ENCODE peak calls at places on chromosomes 16 and 17, in nine cellular contexts. A is adrenal gland, B is testis, F is stomach, K is transverse colon, S is prostate gland, X is A549, G is heart left ventricle, V is HepG2. O is an unnamed sample.
A peak's percentile ranks its signal among the peaks of the same experiment; 100 is the strongest.

GRCh38 chr17:4003131-4003500 is 38.9 kb upstream of the ATP2A3 start:
- DNase-seq in A (no peak), F (no peak), K (no peak), V (no peak), X (no peak), S (no peak), B (no peak), G (no peak), O (no peak)

GRCh38 chr16:81808933-81809480 is 29.9 kb downstream of the PLCG2 start:
- DNase-seq in G (no peak), F (no peak), S (no peak), B (no peak), V (peak; percentile 44), X (no peak), K (peak; percentile 70), A (no peak), O (peak; percentile 58)

GRCh38 chr17:82356845-82357355 is 2.1 kb upstream of the TEX19 start:
- DNase-seq in F (no peak), A (no peak), B (no peak), S (no peak), X (no peak), V (no peak), K (peak; percentile 67), G (no peak), O (no peak)

GRCh38 chr16:60564588-60564987 is 1471.7 kb downstream of the CDH8 start:
- DNase-seq in B (no peak), K (no peak), S (no peak), F (no peak), V (no peak), G (no peak), A (no peak), X (no peak), O (no peak)

GRCh38 chr16:63982156-63982555 is 1139.7 kb downstream of the CDH11 start:
- DNase-seq in S (no peak), V (no peak), A (no peak), X (no peak), F (no peak), G (no peak), K (no peak), B (no peak), O (no peak)

GRCh38 chr16:57762365-57763289 is 27.1 kb downstream of the KATNB1 start:
- DNase-seq in K (no peak), F (no peak), S (no peak), V (no peak), B (no peak), G (peak; percentile 61), X (no peak), A (no peak), O (no peak)

GRCh38 chr17:44820631-44821196 is 9.4 kb downstream of the GJC1 start:
- DNase-seq in F (no peak), K (no peak), G (no peak), X (peak; percentile 67), V (peak; percentile 36), B (no peak), A (no peak), S (no peak), O (peak; percentile 33)

GRCh38 chr17:69503711-69504110 is 89.2 kb downstream of the MAP2K6 start:
- DNase-seq in V (no peak), X (no peak), G (no peak), S (no peak), B (no peak), K (no peak), F (no peak), A (no peak), O (no peak)

GRCh38 chr16:29894352-29894751 is 5.0 kb downstream of the SEZ6L2 start:
- DNase-seq in B (no peak), K (no peak), A (no peak), X (no peak), F (no peak), S (no peak), G (no peak), V (no peak), O (no peak)

GRCh38 chr16:59566446-59566845 is 832.3 kb upstream of the GOT2 start:
- DNase-seq in S (no peak), V (no peak), B (no peak), X (no peak), K (no peak), F (no peak), G (no peak), A (no peak), O (no peak)

GRCh38 chr17:75102385-75102821 is 7.4 kb upstream of the ARMC7 start:
- DNase-seq in X (no peak), S (no peak), G (no peak), A (no peak), B (no peak), K (no peak), V (no peak), F (no peak), O (peak; percentile 59)

GRCh38 chr16:84143784-84144199 is 1.2 kb downstream of the HSDL1 start:
- DNase-seq in K (no peak), A (peak; percentile 40), B (no peak), G (no peak), X (no peak), F (no peak), V (no peak), S (no peak), O (peak; percentile 12)

GRCh38 chr17:77332034-77332971 is 191.5 kb downstream of the SEC14L1 start:
- DNase-seq in X (no peak), S (no peak), G (no peak), A (no peak), B (peak; percentile 14), V (no peak), K (peak; percentile 26), F (peak; percentile 32), O (no peak)

GRCh38 chr16:84928679-84929420 is 82.5 kb downstream of the ZDHHC7 start:
- DNase-seq in X (no peak), K (peak; percentile 58), S (no peak), F (peak; percentile 70), G (peak; percentile 83), A (peak; percentile 92), B (peak; percentile 87), V (no peak), O (no peak)

GRCh38 chr16:88810166-88810867 is 1.4 kb downstream of the APRT start:
- DNase-seq in S (no peak), F (no peak), V (no peak), B (no peak), G (no peak), A (no peak), X (no peak), K (no peak), O (peak; percentile 91)
- TF ChIP-seq POLR2A in S (no peak), F (no peak), V (no peak), B (no peak), G (no peak), A (no peak), X (no peak), K (no peak), O (peak; percentile 19)

GRCh38 chr16:21646091-21646490 is 6.3 kb downstream of the IGSF6 start:
- DNase-seq in B (no peak), G (no peak), K (no peak), F (no peak), A (peak; percentile 53), S (no peak), V (no peak), X (no peak), O (no peak)

GRCh38 chr16:21643787-21644186 is 8.6 kb downstream of the IGSF6 start:
- DNase-seq in F (no peak), V (no peak), S (no peak), K (no peak), A (no peak), B (no peak), X (no peak), G (no peak), O (no peak)

GRCh38 chr16:21644674-21645073 is 7.7 kb downstream of the IGSF6 start:
- DNase-seq in G (no peak), B (no peak), S (no peak), A (no peak), X (no peak), V (no peak), K (no peak), F (no peak), O (no peak)

GRCh38 chr16:21646721-21647561 is 5.5 kb downstream of the IGSF6 start:
- DNase-seq in K (peak; percentile 62), G (no peak), A (no peak), B (no peak), S (no peak), V (no peak), X (no peak), F (peak; percentile 35), O (no peak)

DNA sequence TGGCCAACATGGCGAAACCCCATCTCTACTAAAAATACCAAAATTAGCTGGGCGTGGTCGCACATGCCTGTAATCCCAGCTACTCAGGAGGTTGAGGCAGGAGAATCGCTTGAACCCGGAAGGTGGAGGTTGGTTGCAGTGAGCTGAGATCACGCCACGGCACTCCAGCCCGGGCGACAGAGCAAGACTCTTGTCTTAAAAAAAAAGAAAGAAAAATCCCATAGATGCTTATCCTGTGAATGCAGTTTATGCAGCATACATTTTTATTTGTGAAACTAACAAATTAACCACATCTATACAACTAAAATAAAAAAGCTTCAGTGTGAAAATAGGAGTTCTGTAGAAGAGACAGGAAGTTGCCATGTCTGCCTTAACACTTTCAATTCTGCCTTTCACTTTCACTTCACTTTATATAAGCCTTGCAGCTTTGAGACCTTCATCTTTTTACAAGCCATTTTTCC is 7.1 kb downstream of the IGSF6 start:
- DNase-seq in G (no peak), V (no peak), A (no peak), X (no peak), K (no peak), F (no peak), B (no peak), S (no peak), O (peak; percentile 61)
- H3K4me3 ChIP-seq in G (peak overlapping the region; percentile 43), V (no peak overlapping the region), A (no peak overlapping the region), X (no peak overlapping the region), K (peak overlapping the region; percentile 11), F (peak overlapping the region; percentile 28), B (no peak overlapping the region), S (no peak overlapping the region), O (peak overlapping the region; percentile 54)

GRCh38 chr16:87674405-87674804 is 72.1 kb downstream of the JPH3 start:
- DNase-seq in S (no peak), F (no peak), G (no peak), A (no peak), B (no peak), V (no peak), X (no peak), K (no peak), O (no peak)
- TF ChIP-seq POLR2A in S (no peak), F (no peak), G (no peak), A (no peak), B (no peak), V (no peak), X (no peak), K (no peak), O (no peak)

DNA sequence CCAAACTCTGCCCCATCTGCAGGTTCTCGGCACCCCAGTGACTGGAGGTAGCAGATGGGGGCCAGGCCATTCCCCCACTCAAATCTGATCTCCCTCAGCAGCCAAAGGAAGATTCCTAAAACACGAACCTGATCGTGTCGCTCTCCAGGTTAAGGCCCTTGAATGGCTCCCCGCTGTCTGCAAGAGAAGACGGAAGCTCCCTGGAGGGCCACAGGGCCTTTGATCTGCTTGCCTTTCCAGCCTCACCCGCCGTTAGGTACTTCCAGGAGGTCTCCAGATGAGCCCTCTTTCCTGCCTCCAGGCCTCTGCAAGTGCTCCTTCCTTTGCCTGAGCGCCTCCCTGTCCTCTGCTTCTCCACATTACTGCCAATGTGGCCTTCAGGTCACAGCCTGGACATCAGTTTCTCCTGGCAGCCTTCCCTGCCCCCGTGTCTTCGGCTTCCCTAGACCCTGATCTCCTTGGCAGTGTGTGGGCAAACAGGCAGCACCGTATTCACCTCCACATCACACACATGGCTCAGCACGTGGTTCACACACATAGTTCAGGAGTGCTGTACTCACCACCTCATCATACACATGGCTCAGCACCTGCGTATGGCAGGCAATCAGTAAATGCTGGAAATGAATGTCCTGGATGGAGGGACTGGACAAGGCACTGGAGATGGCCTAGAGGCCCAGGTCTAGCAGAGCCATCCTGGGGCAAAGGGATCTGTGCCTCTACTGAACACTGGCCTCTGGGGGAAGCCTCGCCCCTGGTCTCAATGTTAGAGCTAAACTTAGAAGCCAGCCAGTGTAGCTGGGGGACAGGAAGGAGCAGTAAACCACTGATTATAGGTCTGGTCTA is 26.4 kb upstream of the MRPS23 start:
- DNase-seq in V (no peak), F (no peak), A (no peak), X (no peak), G (no peak), S (no peak), K (no peak), B (no peak), O (no peak)
- H3K4me3 ChIP-seq in V (no peak overlapping the region), F (no peak overlapping the region), A (no peak overlapping the region), X (peak overlapping the region; percentile 7), G (no peak overlapping the region), S (no peak overlapping the region), K (no peak overlapping the region), B (no peak overlapping the region), O (no peak overlapping the region)

O was measured in NB4.